ENCODE peak calls at places on chromosomes 11 and 22, in five cellular contexts. A, B, D, G and E are unnamed samples.

GRCh38 chr11:34633640-34633989 is 12.7 kb downstream of the EHF start:
- DNase-seq in A (no peak), B (no peak), D (no peak), G (no peak), E (no peak)

GRCh38 chr11:60589611-60590010 is 74.4 kb downstream of the MS4A13 start:
- DNase-seq in A (no peak), B (no peak), D (no peak), G (no peak), E (no peak)

GRCh38 chr22:45866398-45867117 is 110.4 kb downstream of the WNT7B start:
- DNase-seq in A (no peak), B (no peak), D (peak), G (no peak), E (no peak)

GRCh38 chr22:27372969-27373670 is 428.4 kb downstream of the MN1 start:
- DNase-seq in A (no peak), B (no peak), D (peak), G (no peak), E (no peak)

GRCh38 chr11:107844041-107844440 is 14.5 kb downstream of the SLC35F2 start:
- DNase-seq in A (no peak), B (no peak), D (no peak), G (no peak), E (no peak)

GRCh38 chr11:75524576-75525432 is 937 bp downstream of the GDPD5 start:
- DNase-seq in A (peak), B (no peak), D (peak), G (peak), E (no peak)

GRCh38 chr11:2673250-2673610 is 26.6 kb downstream of the KCNQ1OT1 start:
- DNase-seq in A (no peak), B (no peak), D (no peak), G (no peak), E (no peak)

GRCh38 chr22:47247609-47248240 is 485.3 kb downstream of the TBC1D22A start:
- DNase-seq in A (no peak), B (no peak), D (no peak), G (no peak), E (no peak)

GRCh38 chr22:42688241-42688913 is 32.3 kb downstream of the A4GALT start:
- DNase-seq in A (peak), B (peak), D (peak), G (no peak), E (peak)

GRCh38 chr11:113874096-113874919 is 1.1 kb downstream of the USP28 start:
- DNase-seq in A (no peak), B (no peak), D (no peak), G (no peak), E (no peak)

GRCh38 chr11:119363874-119364590 is 17.5 kb downstream of the USP2 start:
- DNase-seq in A (peak), B (no peak), D (peak), G (peak), E (no peak)

GRCh38 chr11:48013269-48013901 is 33.0 kb downstream of the PTPRJ start:
- DNase-seq in A (no peak), B (no peak), D (no peak), G (no peak), E (no peak)

GRCh38 chr11:77705195-77705876 is 67.7 kb upstream of the CLNS1A start:
- DNase-seq in A (peak), B (no peak), D (no peak), G (no peak), E (peak)

GRCh38 chr11:118448294-118448693 is 12.0 kb downstream of the KMT2A start:
- DNase-seq in A (no peak), B (no peak), D (no peak), G (no peak), E (peak)

GRCh38 chr11:83706581-83706980 is 420.4 kb upstream of the CCDC90B start:
- DNase-seq in A (no peak), B (no peak), D (no peak), G (no peak), E (no peak)

GRCh38 chr11:8102296-8102915 is 21.4 kb downstream of the TUB start:
- DNase-seq in A (no peak), B (no peak), D (no peak), G (no peak), E (no peak)

GRCh38 chr11:68115285-68115684 is 5.9 kb downstream of the CHKA start:
- DNase-seq in A (no peak), B (no peak), D (no peak), G (no peak), E (peak)